ENCODE peak calls at places on chromosomes 2 and 18, in nine cellular contexts. One of them, this sample, is unnamed.

GRCh38 chr2:239943571-239943970 is 81.6 kb downstream of the NDUFA10 start:
- DNase-seq in psoas muscle: no peak
- DNase-seq in H1: no peak
- DNase-seq in uterus: no peak
- DNase-seq in cardiac fibroblast: no peak
- DNase-seq in hepatocyte: no peak
- DNase-seq in adrenal gland: no peak
- DNase-seq in colonic mucosa: no peak
- DNase-seq in fibroblast of the aortic adventitia: no peak
- DNase-seq in this sample: no peak

GRCh38 chr2:64748561-64748960 is 94.8 kb upstream of the SERTAD2 start:
- DNase-seq in psoas muscle: no peak
- DNase-seq in cardiac fibroblast: no peak
- DNase-seq in adrenal gland: no peak
- DNase-seq in hepatocyte: no peak
- DNase-seq in fibroblast of the aortic adventitia: peak; percentile 26
- DNase-seq in uterus: no peak
- DNase-seq in H1: no peak
- DNase-seq in colonic mucosa: no peak
- DNase-seq in this sample: no peak

GRCh38 chr2:120177011-120177621 is 46.1 kb downstream of the TMEM185B start:
- DNase-seq in H1: no peak
- DNase-seq in colonic mucosa: peak; percentile 28
- DNase-seq in fibroblast of the aortic adventitia: no peak
- DNase-seq in adrenal gland: peak; percentile 26
- DNase-seq in psoas muscle: peak; percentile 34
- DNase-seq in uterus: no peak
- DNase-seq in cardiac fibroblast: peak; percentile 12
- DNase-seq in hepatocyte: no peak
- DNase-seq in this sample: peak; percentile 37

GRCh38 chr18:43914017-43914416 is 636.7 kb upstream of the SYT4 start:
- DNase-seq in colonic mucosa: no peak
- DNase-seq in hepatocyte: no peak
- DNase-seq in cardiac fibroblast: no peak
- DNase-seq in H1: no peak
- DNase-seq in adrenal gland: no peak
- DNase-seq in fibroblast of the aortic adventitia: no peak
- DNase-seq in psoas muscle: no peak
- DNase-seq in uterus: no peak
- DNase-seq in this sample: no peak

GRCh38 chr2:167380094-167380493 is 491.8 kb downstream of the XIRP2 start:
- DNase-seq in adrenal gland: no peak
- DNase-seq in cardiac fibroblast: no peak
- DNase-seq in hepatocyte: no peak
- DNase-seq in H1: no peak
- DNase-seq in uterus: no peak
- DNase-seq in colonic mucosa: no peak
- DNase-seq in fibroblast of the aortic adventitia: no peak
- DNase-seq in psoas muscle: no peak
- DNase-seq in this sample: no peak

GRCh38 chr2:240584486-240585031 is 2.0 kb upstream of the CAPN10 start:
- DNase-seq in H1: no peak
- DNase-seq in fibroblast of the aortic adventitia: no peak
- DNase-seq in colonic mucosa: no peak
- DNase-seq in uterus: no peak
- DNase-seq in cardiac fibroblast: peak; percentile 82
- DNase-seq in adrenal gland: no peak
- DNase-seq in psoas muscle: peak; percentile 19
- DNase-seq in hepatocyte: no peak
- DNase-seq in this sample: peak; percentile 26

GRCh38 chr2:69171070-69171811 is 158.3 kb downstream of the ANTXR1 start:
- DNase-seq in uterus: no peak
- DNase-seq in fibroblast of the aortic adventitia: peak; percentile 34
- DNase-seq in psoas muscle: no peak
- DNase-seq in H1: no peak
- DNase-seq in hepatocyte: no peak
- DNase-seq in adrenal gland: no peak
- DNase-seq in cardiac fibroblast: no peak
- DNase-seq in colonic mucosa: no peak
- DNase-seq in this sample: no peak

GRCh38 chr2:197710424-197711042 is 5.4 kb downstream of the MARS2 start:
- DNase-seq in uterus: no peak
- DNase-seq in psoas muscle: no peak
- DNase-seq in fibroblast of the aortic adventitia: no peak
- DNase-seq in adrenal gland: no peak
- DNase-seq in H1: no peak
- DNase-seq in cardiac fibroblast: no peak
- DNase-seq in hepatocyte: no peak
- DNase-seq in colonic mucosa: no peak
- DNase-seq in this sample: no peak

GRCh38 chr2:241613018-241613780 is 23.8 kb downstream of the THAP4 start:
- DNase-seq in cardiac fibroblast: peak; percentile 83
- DNase-seq in psoas muscle: no peak
- DNase-seq in colonic mucosa: no peak
- DNase-seq in adrenal gland: no peak
- DNase-seq in hepatocyte: no peak
- DNase-seq in fibroblast of the aortic adventitia: peak; percentile 43
- DNase-seq in uterus: no peak
- DNase-seq in H1: no peak
- DNase-seq in this sample: no peak

GRCh38 chr2:182133195-182133891 is 147.7 kb downstream of the PPP1R1C start:
- DNase-seq in cardiac fibroblast: peak; percentile 61
- DNase-seq in fibroblast of the aortic adventitia: peak; percentile 25
- DNase-seq in H1: no peak
- DNase-seq in adrenal gland: no peak
- DNase-seq in colonic mucosa: no peak
- DNase-seq in uterus: no peak
- DNase-seq in hepatocyte: no peak
- DNase-seq in psoas muscle: no peak
- DNase-seq in this sample: no peak

GRCh38 chr2:233814063-233814435 is 35.9 kb downstream of the MROH2A start:
- DNase-seq in hepatocyte: no peak
- DNase-seq in colonic mucosa: no peak
- DNase-seq in adrenal gland: no peak
- DNase-seq in psoas muscle: no peak
- DNase-seq in cardiac fibroblast: peak; percentile 30
- DNase-seq in uterus: no peak
- DNase-seq in H1: no peak
- DNase-seq in fibroblast of the aortic adventitia: peak; percentile 14
- DNase-seq in this sample: no peak

GRCh38 chr2:39874236-39874635 is 95.2 kb upstream of the THUMPD2 start:
- DNase-seq in colonic mucosa: no peak
- DNase-seq in psoas muscle: no peak
- DNase-seq in H1: no peak
- DNase-seq in fibroblast of the aortic adventitia: no peak
- DNase-seq in hepatocyte: no peak
- DNase-seq in adrenal gland: no peak
- DNase-seq in uterus: no peak
- DNase-seq in cardiac fibroblast: peak; percentile 28
- DNase-seq in this sample: no peak

GRCh38 chr2:217038001-217038400 is 178.1 kb upstream of the TNP1 start:
- DNase-seq in psoas muscle: no peak
- DNase-seq in uterus: no peak
- DNase-seq in fibroblast of the aortic adventitia: no peak
- DNase-seq in colonic mucosa: no peak
- DNase-seq in H1: no peak
- DNase-seq in cardiac fibroblast: no peak
- DNase-seq in adrenal gland: no peak
- DNase-seq in hepatocyte: no peak
- DNase-seq in this sample: no peak

GRCh38 chr2:162002623-162003200 is 71.3 kb downstream of the DPP4 start:
- DNase-seq in hepatocyte: no peak
- DNase-seq in psoas muscle: no peak
- DNase-seq in adrenal gland: no peak
- DNase-seq in colonic mucosa: no peak
- DNase-seq in cardiac fibroblast: no peak
- DNase-seq in uterus: no peak
- DNase-seq in fibroblast of the aortic adventitia: no peak
- DNase-seq in H1: no peak
- DNase-seq in this sample: no peak

GRCh38 chr18:68721681-68722583 is 7.0 kb upstream of the TMX3 start:
- DNase-seq in fibroblast of the aortic adventitia: peak; percentile 62
- DNase-seq in adrenal gland: no peak
- DNase-seq in uterus: no peak
- DNase-seq in hepatocyte: no peak
- DNase-seq in colonic mucosa: no peak
- DNase-seq in H1: no peak
- DNase-seq in psoas muscle: no peak
- DNase-seq in cardiac fibroblast: peak; percentile 44
- DNase-seq in this sample: no peak
- H3K4me3 ChIP-seq in fibroblast of the aortic adventitia: peak overlapping the region; percentile 62
- H3K4me3 ChIP-seq in adrenal gland: peak overlapping the region; percentile 16
- H3K4me3 ChIP-seq in uterus: peak overlapping the region; percentile 5
- H3K4me3 ChIP-seq in hepatocyte: no peak overlapping the region
- H3K4me3 ChIP-seq in colonic mucosa: no peak overlapping the region
- H3K4me3 ChIP-seq in H1: no peak overlapping the region
- H3K4me3 ChIP-seq in psoas muscle: peak overlapping the region; percentile 44
- H3K4me3 ChIP-seq in cardiac fibroblast: peak overlapping the region; percentile 38
- H3K4me3 ChIP-seq in this sample: peak overlapping the region; percentile 33

GRCh38 chr2:23685706-23686105 is 241.2 kb downstream of the ATAD2B start:
- DNase-seq in adrenal gland: no peak
- DNase-seq in hepatocyte: no peak
- DNase-seq in cardiac fibroblast: no peak
- DNase-seq in fibroblast of the aortic adventitia: no peak
- DNase-seq in psoas muscle: no peak
- DNase-seq in H1: no peak
- DNase-seq in uterus: no peak
- DNase-seq in colonic mucosa: no peak
- DNase-seq in this sample: no peak
- H3K4me3 ChIP-seq in adrenal gland: no peak overlapping the region
- H3K4me3 ChIP-seq in hepatocyte: no peak overlapping the region
- H3K4me3 ChIP-seq in cardiac fibroblast: no peak overlapping the region
- H3K4me3 ChIP-seq in fibroblast of the aortic adventitia: no peak overlapping the region
- H3K4me3 ChIP-seq in psoas muscle: no peak overlapping the region
- H3K4me3 ChIP-seq in H1: no peak overlapping the region
- H3K4me3 ChIP-seq in uterus: no peak overlapping the region
- H3K4me3 ChIP-seq in colonic mucosa: no peak overlapping the region
- H3K4me3 ChIP-seq in this sample: no peak overlapping the region

DNA sequence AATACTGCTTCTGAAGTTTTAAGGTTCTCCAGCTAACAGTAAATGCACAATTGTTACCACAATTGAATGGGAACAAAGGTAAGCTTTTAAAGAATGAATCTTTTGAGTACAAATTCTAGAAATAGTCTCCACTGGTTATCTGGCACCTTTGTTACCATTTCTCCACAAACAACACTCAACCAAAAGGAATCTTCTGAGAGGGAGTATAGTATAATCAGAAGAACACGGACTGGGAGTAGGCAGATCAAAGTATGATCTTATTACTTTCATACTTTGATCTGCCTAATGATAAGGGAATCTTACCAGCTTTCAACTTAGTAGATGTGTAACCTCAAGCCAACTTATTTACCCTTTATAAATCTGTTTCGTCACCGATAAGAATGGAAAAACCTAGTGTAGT is 1.4 kb downstream of the CEP76 start:
- DNase-seq in uterus: no peak
- DNase-seq in adrenal gland: no peak
- DNase-seq in colonic mucosa: no peak
- DNase-seq in hepatocyte: no peak
- DNase-seq in fibroblast of the aortic adventitia: no peak
- DNase-seq in H1: no peak
- DNase-seq in psoas muscle: no peak
- DNase-seq in cardiac fibroblast: no peak
- DNase-seq in this sample: no peak
- H3K4me3 ChIP-seq in uterus: no peak overlapping the region
- H3K4me3 ChIP-seq in adrenal gland: no peak overlapping the region
- H3K4me3 ChIP-seq in colonic mucosa: peak overlapping the region; percentile 89
- H3K4me3 ChIP-seq in hepatocyte: peak overlapping the region; percentile 93
- H3K4me3 ChIP-seq in fibroblast of the aortic adventitia: peak overlapping the region; percentile 89
- H3K4me3 ChIP-seq in H1: peak overlapping the region; percentile 95
- H3K4me3 ChIP-seq in psoas muscle: peak overlapping the region; percentile 98
- H3K4me3 ChIP-seq in cardiac fibroblast: no peak overlapping the region
- H3K4me3 ChIP-seq in this sample: peak overlapping the region; percentile 49

GRCh38 chr2:29638641-29639040 is 282.7 kb downstream of the ALK start:
- DNase-seq in uterus: no peak
- DNase-seq in fibroblast of the aortic adventitia: no peak
- DNase-seq in cardiac fibroblast: no peak
- DNase-seq in H1: no peak
- DNase-seq in psoas muscle: no peak
- DNase-seq in hepatocyte: no peak
- DNase-seq in colonic mucosa: no peak
- DNase-seq in adrenal gland: no peak
- DNase-seq in this sample: no peak
- H3K4me3 ChIP-seq in uterus: no peak overlapping the region
- H3K4me3 ChIP-seq in fibroblast of the aortic adventitia: no peak overlapping the region
- H3K4me3 ChIP-seq in cardiac fibroblast: no peak overlapping the region
- H3K4me3 ChIP-seq in H1: no peak overlapping the region
- H3K4me3 ChIP-seq in psoas muscle: no peak overlapping the region
- H3K4me3 ChIP-seq in hepatocyte: no peak overlapping the region
- H3K4me3 ChIP-seq in colonic mucosa: no peak overlapping the region
- H3K4me3 ChIP-seq in adrenal gland: no peak overlapping the region
- H3K4me3 ChIP-seq in this sample: no peak overlapping the region

GRCh38 chr2:86703704-86704370 is 16.3 kb upstream of the RMND5A start:
- DNase-seq in colonic mucosa: peak; percentile 78
- DNase-seq in fibroblast of the aortic adventitia: peak; percentile 49
- DNase-seq in psoas muscle: no peak
- DNase-seq in hepatocyte: peak; percentile 21
- DNase-seq in adrenal gland: peak; percentile 30
- DNase-seq in uterus: no peak
- DNase-seq in cardiac fibroblast: peak; percentile 61
- DNase-seq in H1: no peak
- DNase-seq in this sample: no peak
- H3K4me3 ChIP-seq in colonic mucosa: no peak overlapping the region
- H3K4me3 ChIP-seq in fibroblast of the aortic adventitia: no peak overlapping the region
- H3K4me3 ChIP-seq in psoas muscle: peak overlapping the region; percentile 53
- H3K4me3 ChIP-seq in hepatocyte: no peak overlapping the region
- H3K4me3 ChIP-seq in adrenal gland: no peak overlapping the region
- H3K4me3 ChIP-seq in uterus: no peak overlapping the region
- H3K4me3 ChIP-seq in cardiac fibroblast: no peak overlapping the region
- H3K4me3 ChIP-seq in H1: no peak overlapping the region
- H3K4me3 ChIP-seq in this sample: no peak overlapping the region

GRCh38 chr2:172461591-172462392 is 34.4 kb downstream of the ITGA6 start:
- DNase-seq in fibroblast of the aortic adventitia: peak; percentile 46
- DNase-seq in adrenal gland: peak; percentile 46
- DNase-seq in H1: peak; percentile 90
- DNase-seq in uterus: peak; percentile 43
- DNase-seq in hepatocyte: peak; percentile 79
- DNase-seq in psoas muscle: peak; percentile 41
- DNase-seq in colonic mucosa: peak; percentile 84
- DNase-seq in cardiac fibroblast: peak; percentile 49
- DNase-seq in this sample: peak; percentile 81
- H3K4me3 ChIP-seq in fibroblast of the aortic adventitia: no peak overlapping the region
- H3K4me3 ChIP-seq in adrenal gland: no peak overlapping the region
- H3K4me3 ChIP-seq in H1: no peak overlapping the region
- H3K4me3 ChIP-seq in uterus: no peak overlapping the region
- H3K4me3 ChIP-seq in hepatocyte: no peak overlapping the region
- H3K4me3 ChIP-seq in psoas muscle: no peak overlapping the region
- H3K4me3 ChIP-seq in colonic mucosa: no peak overlapping the region
- H3K4me3 ChIP-seq in cardiac fibroblast: no peak overlapping the region
- H3K4me3 ChIP-seq in this sample: no peak overlapping the region

DNA sequence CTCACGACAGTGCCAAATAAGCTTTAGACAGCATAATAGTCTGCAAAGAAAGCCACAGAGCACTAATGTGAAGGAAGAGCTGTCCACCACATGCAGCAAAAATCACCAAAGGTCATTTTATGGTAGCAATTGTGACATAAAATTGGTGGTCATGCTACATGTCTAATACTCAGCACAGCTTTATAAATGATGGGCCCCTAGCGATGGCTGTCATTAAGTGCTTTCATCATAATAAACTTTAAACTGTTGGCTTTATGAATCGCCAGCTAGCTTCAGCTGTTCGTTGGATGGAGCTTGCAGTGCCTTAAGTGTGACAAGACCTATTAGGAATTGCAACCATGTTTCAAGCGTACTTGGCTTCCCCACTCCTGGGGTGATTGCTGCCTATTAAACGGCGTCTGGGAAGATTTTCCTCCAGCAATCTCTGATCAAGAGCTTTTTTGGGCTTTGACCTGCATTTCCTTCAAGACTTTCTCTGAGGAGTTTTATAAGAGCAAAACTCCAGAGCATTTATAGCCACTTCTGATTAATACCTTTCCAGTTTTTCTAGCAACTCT is 164.5 kb upstream of the SIX3 start:
- DNase-seq in adrenal gland: no peak
- DNase-seq in psoas muscle: no peak
- DNase-seq in hepatocyte: no peak
- DNase-seq in H1: no peak
- DNase-seq in colonic mucosa: no peak
- DNase-seq in fibroblast of the aortic adventitia: peak; percentile 8
- DNase-seq in uterus: no peak
- DNase-seq in cardiac fibroblast: no peak
- DNase-seq in this sample: no peak
- H3K4me3 ChIP-seq in adrenal gland: no peak overlapping the region
- H3K4me3 ChIP-seq in psoas muscle: no peak overlapping the region
- H3K4me3 ChIP-seq in hepatocyte: no peak overlapping the region
- H3K4me3 ChIP-seq in H1: no peak overlapping the region
- H3K4me3 ChIP-seq in colonic mucosa: no peak overlapping the region
- H3K4me3 ChIP-seq in fibroblast of the aortic adventitia: no peak overlapping the region
- H3K4me3 ChIP-seq in uterus: no peak overlapping the region
- H3K4me3 ChIP-seq in cardiac fibroblast: no peak overlapping the region
- H3K4me3 ChIP-seq in this sample: no peak overlapping the region